ENCODE peak calls at places on chromosomes 6 and 20, in ten cellular contexts. Q is neural progenitor cell, F is A549, U is body of pancreas, K is heart left ventricle, M is uterus, B is cardiac fibroblast, R is fibroblast of mammary gland, S is left lung, V is pancreas. I is an unnamed sample.

GRCh38 chr6:44000164-44000842 is 126.9 kb downstream of the MRPL14 start:
- DNase-seq in Q (no peak), F (no peak), U (peak), K (no peak), M (no peak), B (no peak), R (no peak), S (peak), V (no peak), I (peak)

GRCh38 chr6:127464161-127464880 is 5.1 kb upstream of the KIAA0408 start:
- DNase-seq in Q (no peak), F (no peak), U (no peak), K (no peak), M (no peak), B (peak), R (peak), S (no peak), V (no peak), I (no peak)

GRCh38 chr6:98634569-98634968 is 199.8 kb upstream of the POU3F2 start:
- DNase-seq in Q (peak), F (no peak), U (no peak), K (no peak), M (no peak), B (no peak), R (no peak), S (no peak), V (no peak), I (no peak)

GRCh38 chr6:125277838-125278237 is 23.9 kb downstream of the HDDC2 start:
- DNase-seq in Q (no peak), F (no peak), U (no peak), K (no peak), M (no peak), B (no peak), R (no peak), S (no peak), V (no peak), I (no peak)

GRCh38 chr6:37137201-37137880 is 32.6 kb upstream of the PIM1 start:
- DNase-seq in Q (peak), F (peak), U (no peak), K (no peak), M (peak), B (peak), R (peak), S (no peak), V (no peak), I (no peak)

GRCh38 chr20:4645621-4646020 is 76.1 kb upstream of the PRND start:
- DNase-seq in Q (no peak), F (no peak), U (no peak), K (no peak), M (no peak), B (no peak), R (no peak), S (no peak), V (no peak), I (no peak)

GRCh38 chr6:166954118-166954713 is 2.1 kb downstream of the RNASET2 start:
- DNase-seq in Q (no peak), F (no peak), U (no peak), K (no peak), M (no peak), B (no peak), R (no peak), S (no peak), V (no peak), I (no peak)

GRCh38 chr20:23295934-23296333 is 54.7 kb upstream of the NXT1 start:
- DNase-seq in Q (no peak), F (no peak), U (no peak), K (no peak), M (no peak), B (no peak), R (no peak), S (no peak), V (no peak), I (no peak)

GRCh38 chr6:125793280-125793679 is 2.5 kb downstream of the NCOA7 start:
- DNase-seq in Q (peak), F (no peak), U (no peak), K (no peak), M (no peak), B (peak), R (peak), S (no peak), V (no peak), I (no peak)

GRCh38 chr6:87672641-87673040 is 29.4 kb downstream of the AKIRIN2 start:
- DNase-seq in Q (no peak), F (no peak), U (no peak), K (no peak), M (no peak), B (no peak), R (no peak), S (no peak), V (no peak), I (no peak)

GRCh38 chr6:33128318-33128717 is 52.5 kb downstream of the HLA-DPB1 start:
- DNase-seq in Q (no peak), F (no peak), U (no peak), K (no peak), M (no peak), B (no peak), R (no peak), S (no peak), V (no peak), I (no peak)

GRCh38 chr20:25223179-25223661 is 24.7 kb upstream of the PYGB start:
- DNase-seq in Q (peak), F (peak), U (no peak), K (no peak), M (peak), B (peak), R (peak), S (no peak), V (no peak), I (no peak)

GRCh38 chr6:72740135-72740534 is 118.3 kb downstream of the KCNQ5 start:
- DNase-seq in Q (no peak), F (no peak), U (no peak), K (no peak), M (no peak), B (peak), R (no peak), S (no peak), V (no peak), I (no peak)

GRCh38 chr20:31987744-31988143 is 19.8 kb downstream of the XKR7 start:
- DNase-seq in Q (no peak), F (peak), U (no peak), K (no peak), M (no peak), B (peak), R (peak), S (no peak), V (no peak), I (no peak)

GRCh38 chr6:38012573-38012972 is 193.0 kb downstream of the ZFAND3 start:
- DNase-seq in Q (peak), F (peak), U (no peak), K (peak), M (no peak), B (peak), R (peak), S (no peak), V (no peak), I (peak)

GRCh38 chr20:38196016-38196415 is 30.9 kb upstream of the TGM2 start:
- DNase-seq in Q (no peak), F (no peak), U (no peak), K (no peak), M (no peak), B (no peak), R (no peak), S (no peak), V (no peak), I (no peak)

GRCh38 chr20:24938498-24938897 is 10.6 kb upstream of the CST7 start:
- DNase-seq in Q (no peak), F (no peak), U (no peak), K (no peak), M (no peak), B (no peak), R (no peak), S (no peak), V (no peak), I (no peak)

GRCh38 chr6:119445666-119446622 is 96.4 kb upstream of the MAN1A1 start:
- DNase-seq in Q (no peak), F (no peak), U (no peak), K (no peak), M (no peak), B (peak), R (peak), S (no peak), V (no peak), I (no peak)

GRCh38 chr20:63252157-63252780 is 2.0 kb downstream of the NKAIN4 start:
- DNase-seq in Q (no peak), F (no peak), U (no peak), K (no peak), M (no peak), B (no peak), R (no peak), S (no peak), V (no peak), I (no peak)

GRCh38 chr6:37517411-37517812 is 17.7 kb upstream of the CCDC167 start:
- DNase-seq in Q (no peak), F (no peak), U (no peak), K (no peak), M (no peak), B (no peak), R (no peak), S (no peak), V (no peak), I (peak)

GRCh38 chr6:113361014-113361645 is 496.0 kb upstream of the MARCKS start:
- DNase-seq in Q (no peak), F (peak), U (no peak), K (no peak), M (no peak), B (peak), R (peak), S (no peak), V (no peak), I (no peak)

GRCh38 chr6:118562959-118563358 is 14.9 kb downstream of the PLN start:
- DNase-seq in Q (no peak), F (no peak), U (no peak), K (no peak), M (no peak), B (peak), R (peak), S (no peak), V (no peak), I (no peak)

GRCh38 chr20:43508604-43509040 is 1.1 kb downstream of the L3MBTL1 start:
- DNase-seq in Q (peak), F (peak), U (no peak), K (no peak), M (no peak), B (peak), R (no peak), S (no peak), V (no peak), I (no peak)

GRCh38 chr20:50394569-50394968 is 115.6 kb upstream of the PTPN1 start:
- DNase-seq in Q (no peak), F (no peak), U (no peak), K (no peak), M (no peak), B (no peak), R (no peak), S (no peak), V (no peak), I (no peak)

DNA sequence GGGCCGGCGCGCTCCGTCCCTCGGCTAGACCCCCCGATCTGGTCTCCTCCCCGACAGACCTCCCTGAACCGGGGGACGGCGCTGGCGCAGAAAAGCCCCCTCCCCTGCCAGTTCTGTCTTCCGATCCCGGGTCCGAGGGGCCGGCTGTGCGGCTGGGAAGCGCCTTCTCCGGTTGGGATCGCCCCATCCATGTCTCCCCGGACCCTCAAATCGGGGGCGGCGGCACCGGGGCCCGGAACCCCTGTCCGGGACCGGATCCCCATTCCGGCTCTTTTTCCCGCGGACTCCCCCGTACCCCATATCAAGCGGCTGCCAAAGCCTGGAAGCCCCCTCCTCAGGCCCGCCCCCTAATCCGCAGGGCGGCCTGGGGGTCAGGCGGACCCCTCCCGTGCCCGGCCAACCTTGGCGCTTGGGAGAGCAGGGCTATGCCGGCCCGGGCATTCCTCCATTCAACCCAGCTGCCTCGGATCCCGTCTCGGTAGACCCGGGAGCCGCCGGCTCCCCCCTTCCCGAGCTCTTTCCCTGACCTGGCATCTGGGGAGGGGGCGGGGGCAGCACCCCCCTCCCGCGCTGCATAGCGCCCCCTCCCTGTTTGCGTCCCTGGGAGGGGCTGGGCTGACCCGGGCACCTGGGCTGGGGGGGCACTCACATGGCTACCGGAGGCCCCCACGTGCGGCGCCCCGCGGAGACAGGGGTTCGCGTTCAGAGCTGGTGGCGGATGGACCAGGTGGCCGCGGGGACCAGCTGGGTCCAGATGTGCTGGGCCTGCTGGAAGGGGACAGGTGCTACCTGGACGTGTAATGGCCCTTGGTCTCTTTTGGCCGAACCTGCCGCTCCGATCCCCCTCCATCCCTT is 645 bp downstream of the DLGAP4 start:
- DNase-seq in Q (peak), F (no peak), U (peak), K (no peak), M (no peak), B (no peak), R (no peak), S (no peak), V (no peak), I (no peak)
- H3K4me3 ChIP-seq in Q (peak), F (peak), U (no peak), K (peak), M (no peak), B (no peak), R (no peak), S (no peak), V (peak), I (no peak)

DNA sequence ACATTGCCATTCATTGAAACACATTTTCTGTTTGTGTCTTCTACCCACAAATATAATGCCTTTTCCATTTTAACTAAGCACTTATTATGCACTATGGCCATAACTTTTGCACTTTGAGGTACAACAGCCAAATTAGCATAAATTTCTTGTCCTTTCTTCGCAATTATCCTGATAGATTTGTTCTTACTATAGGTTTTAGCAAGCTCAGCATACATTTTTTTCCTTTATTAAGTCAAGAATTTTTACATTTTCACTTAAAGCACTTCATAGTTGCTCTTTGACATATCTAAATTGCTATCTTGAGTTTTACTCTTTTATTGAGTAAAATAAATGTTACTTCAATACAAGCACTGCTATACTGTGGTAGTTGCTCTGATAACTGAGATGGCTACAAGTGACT is 5.8 kb downstream of the DEFB114 start:
- DNase-seq in Q (no peak), F (no peak), U (no peak), K (no peak), M (no peak), B (no peak), R (no peak), S (no peak), V (no peak), I (no peak)
- H3K4me3 ChIP-seq in Q (no peak), F (no peak), U (no peak), K (no peak), M (no peak), B (no peak), R (no peak), S (no peak), V (no peak), I (no peak)

GRCh38 chr6:25415701-25416100 is 136.5 kb downstream of the CARMIL1 start:
- DNase-seq in Q (no peak), F (no peak), U (no peak), K (no peak), M (no peak), B (no peak), R (no peak), S (no peak), V (no peak), I (no peak)

GRCh38 chr6:25413506-25413905 is 134.3 kb downstream of the CARMIL1 start:
- DNase-seq in Q (no peak), F (no peak), U (no peak), K (no peak), M (no peak), B (peak), R (peak), S (no peak), V (no peak), I (no peak)

GRCh38 chr6:25414168-25414567 is 135.0 kb downstream of the CARMIL1 start:
- DNase-seq in Q (no peak), F (no peak), U (no peak), K (no peak), M (no peak), B (peak), R (no peak), S (no peak), V (no peak), I (no peak)

GRCh38 chr6:25415274-25415673 is 136.1 kb downstream of the CARMIL1 start:
- DNase-seq in Q (no peak), F (no peak), U (no peak), K (no peak), M (no peak), B (no peak), R (no peak), S (no peak), V (no peak), I (no peak)

DNA sequence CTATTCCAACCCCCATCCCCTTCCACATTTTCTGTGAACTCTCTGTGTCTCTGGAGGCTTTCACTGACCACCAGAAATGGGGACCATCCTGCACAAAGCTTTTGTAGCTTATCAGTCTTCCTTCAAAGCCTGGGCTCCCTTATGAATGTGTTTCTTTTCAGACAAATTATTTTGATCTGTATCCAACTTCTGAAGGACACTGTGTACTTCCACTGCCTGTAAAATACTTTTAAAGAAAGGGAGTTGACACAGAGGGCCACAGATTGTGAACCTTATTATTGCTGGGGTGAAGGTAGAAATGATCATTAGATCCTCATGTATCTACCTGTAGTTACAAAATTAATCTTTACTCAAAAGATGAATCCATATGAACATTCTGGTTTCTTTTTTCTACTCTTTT is 135.6 kb downstream of the CARMIL1 start:
- DNase-seq in Q (no peak), F (no peak), U (no peak), K (no peak), M (no peak), B (no peak), R (no peak), S (no peak), V (no peak), I (no peak)
- H3K4me3 ChIP-seq in Q (no peak), F (no peak), U (no peak), K (no peak), M (no peak), B (no peak), R (no peak), S (no peak), V (no peak), I (no peak)

GRCh38 chr20:53907968-53908751 is 162.2 kb downstream of the BCAS1 start:
- DNase-seq in Q (no peak), F (no peak), U (no peak), K (no peak), M (no peak), B (no peak), R (no peak), S (no peak), V (no peak), I (no peak)
- H3K4me3 ChIP-seq in Q (no peak), F (no peak), U (no peak), K (no peak), M (no peak), B (no peak), R (no peak), S (no peak), V (no peak), I (no peak)

DNA sequence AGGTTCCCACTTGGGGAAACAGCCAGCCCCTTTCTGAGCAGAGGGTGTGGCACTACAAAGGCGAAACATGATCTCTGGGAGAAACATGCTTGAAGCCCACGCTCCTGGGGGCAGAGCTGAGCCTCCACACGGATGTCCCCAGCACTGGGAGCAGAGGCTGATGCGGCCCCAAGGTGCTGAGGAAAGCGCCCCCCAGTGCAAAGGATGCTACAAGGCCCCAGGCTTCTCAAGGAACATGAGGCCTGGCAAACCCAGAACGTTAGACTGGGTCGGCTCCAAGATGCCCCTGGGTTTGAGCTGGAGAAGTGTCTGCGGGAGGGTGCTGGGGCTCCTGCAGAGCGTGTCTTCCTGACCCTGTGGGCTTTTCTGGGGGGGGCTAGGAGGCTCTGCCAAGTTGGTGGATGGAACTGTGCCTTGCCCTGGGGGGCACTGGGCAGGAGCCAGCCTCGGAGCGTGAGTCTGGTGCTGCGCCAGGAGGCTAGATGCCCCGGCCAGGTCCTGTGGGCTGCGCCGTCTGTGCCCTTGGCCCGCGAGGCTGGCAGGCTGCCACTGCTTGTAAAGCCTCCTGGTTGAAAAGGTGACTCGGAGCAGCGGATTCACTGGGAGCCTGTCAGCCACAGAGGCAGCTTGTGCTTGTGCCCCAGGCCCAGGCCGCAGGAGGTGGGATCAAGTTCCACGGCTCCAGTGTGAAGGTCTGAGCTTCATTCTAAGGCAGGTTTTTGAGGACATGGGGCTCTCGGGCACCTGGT is 8.1 kb downstream of the SYNJ2 start:
- DNase-seq in Q (no peak), F (peak), U (peak), K (peak), M (peak), B (peak), R (peak), S (no peak), V (peak), I (no peak)
- H3K4me3 ChIP-seq in Q (no peak), F (peak), U (no peak), K (no peak), M (no peak), B (no peak), R (no peak), S (no peak), V (no peak), I (peak)

GRCh38 chr6:10424005-10424404 is 9.1 kb upstream of the TFAP2A start:
- DNase-seq in Q (no peak), F (peak), U (no peak), K (no peak), M (no peak), B (no peak), R (no peak), S (no peak), V (no peak), I (peak)
- H3K4me3 ChIP-seq in Q (no peak), F (no peak), U (no peak), K (no peak), M (no peak), B (no peak), R (no peak), S (no peak), V (no peak), I (no peak)

I was measured in Jurkat, Clone E6-1.